ENCODE peak calls at places on chromosomes 6 and 20, in ten cellular contexts. One of them, this sample, is unnamed.
A peak's percentile ranks its signal among the peaks of the same experiment; 100 is the strongest.

GRCh38 chr20:59082077-59082740 is 39.6 kb upstream of the PRELID3B start:
- DNase-seq in AG10803: peak; percentile 6
- DNase-seq in lung: no peak
- DNase-seq in bronchial epithelial cell: peak; percentile 97
- DNase-seq in IMR-90: peak; percentile 84
- DNase-seq in foreskin fibroblast: peak; percentile 61
- DNase-seq in brain microvascular endothelial cell: no peak
- DNase-seq in PC-3: peak; percentile 71
- DNase-seq in breast epithelium: no peak
- DNase-seq in fibroblast of mammary gland: peak; percentile 17
- DNase-seq in this sample: no peak

GRCh38 chr6:43277083-43277642 is 20.9 kb upstream of the SLC22A7 start:
- DNase-seq in AG10803: no peak
- DNase-seq in lung: no peak
- DNase-seq in bronchial epithelial cell: no peak
- DNase-seq in IMR-90: no peak
- DNase-seq in foreskin fibroblast: no peak
- DNase-seq in brain microvascular endothelial cell: no peak
- DNase-seq in PC-3: no peak
- DNase-seq in breast epithelium: no peak
- DNase-seq in fibroblast of mammary gland: no peak
- DNase-seq in this sample: no peak

GRCh38 chr20:39777610-39778009 is 815.5 kb downstream of the DHX35 start:
- DNase-seq in AG10803: no peak
- DNase-seq in lung: no peak
- DNase-seq in bronchial epithelial cell: no peak
- DNase-seq in IMR-90: no peak
- DNase-seq in foreskin fibroblast: no peak
- DNase-seq in brain microvascular endothelial cell: no peak
- DNase-seq in PC-3: no peak
- DNase-seq in breast epithelium: no peak
- DNase-seq in fibroblast of mammary gland: no peak
- DNase-seq in this sample: no peak

GRCh38 chr6:7909323-7910276 is 988 bp downstream of the TXNDC5 start:
- DNase-seq in AG10803: peak; percentile 47
- DNase-seq in lung: peak; percentile 57
- DNase-seq in bronchial epithelial cell: no peak
- DNase-seq in IMR-90: peak; percentile 27
- DNase-seq in foreskin fibroblast: peak; percentile 84
- DNase-seq in brain microvascular endothelial cell: peak; percentile 5
- DNase-seq in PC-3: peak; percentile 52
- DNase-seq in breast epithelium: no peak
- DNase-seq in fibroblast of mammary gland: peak; percentile 32
- DNase-seq in this sample: no peak

GRCh38 chr20:58645277-58645968 is 5.7 kb upstream of the STX16 start:
- DNase-seq in AG10803: peak; percentile 35
- DNase-seq in lung: no peak
- DNase-seq in bronchial epithelial cell: peak; percentile 81
- DNase-seq in IMR-90: peak; percentile 56
- DNase-seq in foreskin fibroblast: no peak
- DNase-seq in brain microvascular endothelial cell: no peak
- DNase-seq in PC-3: peak; percentile 99
- DNase-seq in breast epithelium: peak; percentile 76
- DNase-seq in fibroblast of mammary gland: peak; percentile 86
- DNase-seq in this sample: peak; percentile 36

GRCh38 chr6:136991614-136992013 is 53.2 kb downstream of the IL20RA start:
- DNase-seq in AG10803: no peak
- DNase-seq in lung: no peak
- DNase-seq in bronchial epithelial cell: no peak
- DNase-seq in IMR-90: no peak
- DNase-seq in foreskin fibroblast: no peak
- DNase-seq in brain microvascular endothelial cell: no peak
- DNase-seq in PC-3: peak; percentile 9
- DNase-seq in breast epithelium: no peak
- DNase-seq in fibroblast of mammary gland: no peak
- DNase-seq in this sample: no peak

GRCh38 chr6:71375676-71376075 is 87.1 kb downstream of the OGFRL1 start:
- DNase-seq in AG10803: no peak
- DNase-seq in lung: no peak
- DNase-seq in bronchial epithelial cell: peak; percentile 63
- DNase-seq in IMR-90: no peak
- DNase-seq in foreskin fibroblast: no peak
- DNase-seq in brain microvascular endothelial cell: no peak
- DNase-seq in PC-3: peak; percentile 55
- DNase-seq in breast epithelium: peak; percentile 41
- DNase-seq in fibroblast of mammary gland: no peak
- DNase-seq in this sample: no peak

GRCh38 chr20:25249198-25249931 is 1.5 kb downstream of the PYGB start:
- DNase-seq in AG10803: no peak
- DNase-seq in lung: no peak
- DNase-seq in bronchial epithelial cell: peak; percentile 26
- DNase-seq in IMR-90: peak; percentile 15
- DNase-seq in foreskin fibroblast: no peak
- DNase-seq in brain microvascular endothelial cell: no peak
- DNase-seq in PC-3: peak; percentile 50
- DNase-seq in breast epithelium: peak; percentile 58
- DNase-seq in fibroblast of mammary gland: peak; percentile 41
- DNase-seq in this sample: no peak

GRCh38 chr6:45477785-45478184 is 100.1 kb upstream of the SUPT3H start:
- DNase-seq in AG10803: no peak
- DNase-seq in lung: no peak
- DNase-seq in bronchial epithelial cell: peak; percentile 59
- DNase-seq in IMR-90: no peak
- DNase-seq in foreskin fibroblast: no peak
- DNase-seq in brain microvascular endothelial cell: no peak
- DNase-seq in PC-3: no peak
- DNase-seq in breast epithelium: no peak
- DNase-seq in fibroblast of mammary gland: no peak
- DNase-seq in this sample: no peak

GRCh38 chr6:12354499-12354898 is 64.3 kb downstream of the EDN1 start:
- DNase-seq in AG10803: peak; percentile 82
- DNase-seq in lung: peak; percentile 51
- DNase-seq in bronchial epithelial cell: peak; percentile 93
- DNase-seq in IMR-90: peak; percentile 47
- DNase-seq in foreskin fibroblast: peak; percentile 88
- DNase-seq in brain microvascular endothelial cell: peak; percentile 96
- DNase-seq in PC-3: no peak
- DNase-seq in breast epithelium: peak; percentile 53
- DNase-seq in fibroblast of mammary gland: peak; percentile 90
- DNase-seq in this sample: no peak

GRCh38 chr20:35601021-35601973 is 14.3 kb upstream of the SPAG4 start:
- DNase-seq in AG10803: peak; percentile 59
- DNase-seq in lung: peak; percentile 79
- DNase-seq in bronchial epithelial cell: peak; percentile 65
- DNase-seq in IMR-90: peak; percentile 72
- DNase-seq in foreskin fibroblast: peak; percentile 86
- DNase-seq in brain microvascular endothelial cell: peak; percentile 51
- DNase-seq in PC-3: no peak
- DNase-seq in breast epithelium: peak; percentile 68
- DNase-seq in fibroblast of mammary gland: peak; percentile 72
- DNase-seq in this sample: no peak

GRCh38 chr6:12958052-12958706 is 241.6 kb downstream of the PHACTR1 start:
- DNase-seq in AG10803: peak; percentile 17
- DNase-seq in lung: no peak
- DNase-seq in bronchial epithelial cell: peak; percentile 8
- DNase-seq in IMR-90: no peak
- DNase-seq in foreskin fibroblast: peak; percentile 63
- DNase-seq in brain microvascular endothelial cell: peak; percentile 5
- DNase-seq in PC-3: no peak
- DNase-seq in breast epithelium: no peak
- DNase-seq in fibroblast of mammary gland: no peak
- DNase-seq in this sample: no peak

GRCh38 chr6:65295812-65296211 is 411.2 kb downstream of the EYS start:
- DNase-seq in AG10803: no peak
- DNase-seq in lung: no peak
- DNase-seq in bronchial epithelial cell: no peak
- DNase-seq in IMR-90: no peak
- DNase-seq in foreskin fibroblast: no peak
- DNase-seq in brain microvascular endothelial cell: no peak
- DNase-seq in PC-3: no peak
- DNase-seq in breast epithelium: no peak
- DNase-seq in fibroblast of mammary gland: no peak
- DNase-seq in this sample: no peak
- TF ChIP-seq CTCF in AG10803: no peak
- TF ChIP-seq CTCF in lung: no peak
- TF ChIP-seq CTCF in bronchial epithelial cell: no peak
- TF ChIP-seq CTCF in IMR-90: no peak
- TF ChIP-seq CTCF in foreskin fibroblast: no peak
- TF ChIP-seq CTCF in brain microvascular endothelial cell: no peak
- TF ChIP-seq CTCF in PC-3: no peak
- TF ChIP-seq CTCF in breast epithelium: no peak
- TF ChIP-seq CTCF in fibroblast of mammary gland: no peak
- TF ChIP-seq CTCF in this sample: no peak

GRCh38 chr6:116390571-116390970 is 19.8 kb downstream of the DSE start:
- DNase-seq in AG10803: no peak
- DNase-seq in lung: no peak
- DNase-seq in bronchial epithelial cell: no peak
- DNase-seq in IMR-90: no peak
- DNase-seq in foreskin fibroblast: no peak
- DNase-seq in brain microvascular endothelial cell: no peak
- DNase-seq in PC-3: no peak
- DNase-seq in breast epithelium: no peak
- DNase-seq in fibroblast of mammary gland: no peak
- DNase-seq in this sample: no peak

GRCh38 chr6:116392158-116393032 is 21.6 kb downstream of the DSE start:
- DNase-seq in AG10803: no peak
- DNase-seq in lung: no peak
- DNase-seq in bronchial epithelial cell: peak; percentile 89
- DNase-seq in IMR-90: peak; percentile 38
- DNase-seq in foreskin fibroblast: no peak
- DNase-seq in brain microvascular endothelial cell: peak; percentile 45
- DNase-seq in PC-3: peak; percentile 33
- DNase-seq in breast epithelium: no peak
- DNase-seq in fibroblast of mammary gland: peak; percentile 36
- DNase-seq in this sample: no peak

GRCh38 chr6:116395647-116396046 is 24.9 kb downstream of the DSE start:
- DNase-seq in AG10803: no peak
- DNase-seq in lung: no peak
- DNase-seq in bronchial epithelial cell: no peak
- DNase-seq in IMR-90: no peak
- DNase-seq in foreskin fibroblast: no peak
- DNase-seq in brain microvascular endothelial cell: no peak
- DNase-seq in PC-3: no peak
- DNase-seq in breast epithelium: no peak
- DNase-seq in fibroblast of mammary gland: no peak
- DNase-seq in this sample: no peak

GRCh38 chr6:116396451-116396850 is 25.7 kb downstream of the DSE start:
- DNase-seq in AG10803: no peak
- DNase-seq in lung: no peak
- DNase-seq in bronchial epithelial cell: no peak
- DNase-seq in IMR-90: no peak
- DNase-seq in foreskin fibroblast: no peak
- DNase-seq in brain microvascular endothelial cell: no peak
- DNase-seq in PC-3: no peak
- DNase-seq in breast epithelium: no peak
- DNase-seq in fibroblast of mammary gland: peak; percentile 20
- DNase-seq in this sample: no peak

DNA sequence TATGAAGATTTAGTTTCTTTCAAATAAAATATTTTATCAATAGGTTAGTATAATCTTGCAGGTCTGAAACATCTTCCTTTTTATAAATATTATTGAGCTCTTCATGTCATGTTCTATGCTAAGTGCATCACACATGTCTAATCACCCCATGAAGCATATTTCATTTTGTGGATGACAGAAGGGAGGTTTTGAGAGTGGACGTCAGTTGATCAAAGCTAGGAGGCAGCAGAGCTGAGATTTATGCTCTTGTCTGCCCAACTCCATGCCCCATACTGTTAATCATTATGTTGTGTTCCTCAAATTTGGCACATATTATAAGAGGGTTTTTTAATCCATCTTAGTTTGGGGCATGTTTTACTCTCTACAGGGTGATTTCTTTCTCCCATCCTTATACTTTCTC is 22.7 kb downstream of the DSE start:
- DNase-seq in AG10803: no peak
- DNase-seq in lung: no peak
- DNase-seq in bronchial epithelial cell: no peak
- DNase-seq in IMR-90: no peak
- DNase-seq in foreskin fibroblast: no peak
- DNase-seq in brain microvascular endothelial cell: no peak
- DNase-seq in PC-3: no peak
- DNase-seq in breast epithelium: no peak
- DNase-seq in fibroblast of mammary gland: peak; percentile 28
- DNase-seq in this sample: no peak
- TF ChIP-seq CTCF in AG10803: no peak
- TF ChIP-seq CTCF in lung: no peak
- TF ChIP-seq CTCF in bronchial epithelial cell: no peak
- TF ChIP-seq CTCF in IMR-90: peak; percentile 7
- TF ChIP-seq CTCF in foreskin fibroblast: no peak
- TF ChIP-seq CTCF in brain microvascular endothelial cell: peak; percentile 37
- TF ChIP-seq CTCF in PC-3: no peak
- TF ChIP-seq CTCF in breast epithelium: no peak
- TF ChIP-seq CTCF in fibroblast of mammary gland: peak; percentile 27
- TF ChIP-seq CTCF in this sample: peak; percentile 47

DNA sequence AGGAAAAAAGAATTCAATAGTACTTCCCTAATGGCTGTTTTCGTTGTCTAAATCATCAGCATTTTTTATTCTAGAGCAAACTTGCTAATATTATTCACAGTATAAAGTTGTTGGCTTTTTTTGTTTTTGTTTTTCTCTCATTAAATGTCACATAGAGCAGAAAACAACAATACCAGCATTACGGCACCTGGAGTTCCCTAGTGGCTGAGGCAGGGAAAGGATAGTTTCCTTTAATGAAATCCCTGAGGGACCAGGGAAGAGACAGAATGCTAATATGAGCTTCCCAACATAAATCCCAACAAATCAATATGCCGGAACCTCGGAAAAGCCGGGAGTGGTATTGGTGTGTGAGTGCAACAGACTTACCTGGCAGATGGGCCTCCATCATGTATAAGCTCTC is 235.2 kb upstream of the ASCC3 start:
- DNase-seq in AG10803: no peak
- DNase-seq in lung: no peak
- DNase-seq in bronchial epithelial cell: no peak
- DNase-seq in IMR-90: no peak
- DNase-seq in foreskin fibroblast: no peak
- DNase-seq in brain microvascular endothelial cell: no peak
- DNase-seq in PC-3: no peak
- DNase-seq in breast epithelium: no peak
- DNase-seq in fibroblast of mammary gland: no peak
- DNase-seq in this sample: no peak
- TF ChIP-seq CTCF in AG10803: no peak
- TF ChIP-seq CTCF in lung: no peak
- TF ChIP-seq CTCF in bronchial epithelial cell: no peak
- TF ChIP-seq CTCF in IMR-90: no peak
- TF ChIP-seq CTCF in foreskin fibroblast: no peak
- TF ChIP-seq CTCF in brain microvascular endothelial cell: no peak
- TF ChIP-seq CTCF in PC-3: no peak
- TF ChIP-seq CTCF in breast epithelium: no peak
- TF ChIP-seq CTCF in fibroblast of mammary gland: no peak
- TF ChIP-seq CTCF in this sample: no peak

GRCh38 chr20:46520976-46521579 is 7.7 kb upstream of the ZNF334 start:
- DNase-seq in AG10803: peak; percentile 55
- DNase-seq in lung: peak; percentile 40
- DNase-seq in bronchial epithelial cell: peak; percentile 59
- DNase-seq in IMR-90: peak; percentile 64
- DNase-seq in foreskin fibroblast: peak; percentile 76
- DNase-seq in brain microvascular endothelial cell: peak; percentile 56
- DNase-seq in PC-3: peak; percentile 78
- DNase-seq in breast epithelium: peak; percentile 35
- DNase-seq in fibroblast of mammary gland: peak; percentile 67
- DNase-seq in this sample: no peak
- TF ChIP-seq CTCF in AG10803: peak; percentile 76
- TF ChIP-seq CTCF in lung: peak; percentile 43
- TF ChIP-seq CTCF in bronchial epithelial cell: peak; percentile 98
- TF ChIP-seq CTCF in IMR-90: peak; percentile 77
- TF ChIP-seq CTCF in foreskin fibroblast: peak; percentile 65
- TF ChIP-seq CTCF in brain microvascular endothelial cell: peak; percentile 83
- TF ChIP-seq CTCF in PC-3: peak; percentile 83
- TF ChIP-seq CTCF in breast epithelium: peak; percentile 52
- TF ChIP-seq CTCF in fibroblast of mammary gland: peak; percentile 78
- TF ChIP-seq CTCF in this sample: peak; percentile 69